ENCODE peak calls at places on chromosome 15, in four cellular contexts. One of them, this sample, is unnamed.

GRCh38 chr15:22878103-22878502 is 39.6 kb downstream of the NIPA2 start:
- DNase-seq in mesendoderm: no peak
- DNase-seq in H9: no peak
- DNase-seq in IMR-90: no peak
- DNase-seq in this sample: no peak

GRCh38 chr15:67109141-67110034 is 44.0 kb downstream of the SMAD3 start:
- DNase-seq in mesendoderm: peak; percentile 65
- DNase-seq in IMR-90: peak; percentile 99
- DNase-seq in H9: no peak
- DNase-seq in this sample: no peak

GRCh38 chr15:82538961-82539689 is 1.1 kb downstream of the RPS17 start:
- DNase-seq in H9: no peak
- DNase-seq in mesendoderm: peak; percentile 38
- DNase-seq in IMR-90: no peak
- DNase-seq in this sample: no peak

GRCh38 chr15:51907136-51907862 is 64.3 kb downstream of the LEO1 start:
- DNase-seq in H9: no peak
- DNase-seq in IMR-90: peak; percentile 42
- DNase-seq in mesendoderm: peak; percentile 65
- DNase-seq in this sample: no peak

GRCh38 chr15:67469680-67470079 is 51.3 kb upstream of the C15orf61 start:
- DNase-seq in mesendoderm: no peak
- DNase-seq in H9: no peak
- DNase-seq in IMR-90: no peak
- DNase-seq in this sample: no peak

GRCh38 chr15:42723068-42723467 is 13.9 kb downstream of the CDAN1 start:
- DNase-seq in IMR-90: no peak
- DNase-seq in H9: no peak
- DNase-seq in mesendoderm: peak; percentile 18
- DNase-seq in this sample: no peak

GRCh38 chr15:72774696-72775383 is 8.7 kb downstream of the ADPGK start:
- DNase-seq in H9: no peak
- DNase-seq in mesendoderm: no peak
- DNase-seq in IMR-90: no peak
- DNase-seq in this sample: no peak

GRCh38 chr15:71508081-71508682 is 302.2 kb upstream of the NR2E3 start:
- DNase-seq in IMR-90: no peak
- DNase-seq in H9: no peak
- DNase-seq in mesendoderm: no peak
- DNase-seq in this sample: no peak

GRCh38 chr15:99504823-99505551 is 60.8 kb upstream of the MEF2A start:
- DNase-seq in IMR-90: peak; percentile 38
- DNase-seq in H9: no peak
- DNase-seq in mesendoderm: peak; percentile 45
- DNase-seq in this sample: no peak

GRCh38 chr15:38215707-38216106 is 36.9 kb upstream of the SPRED1 start:
- DNase-seq in IMR-90: no peak
- DNase-seq in mesendoderm: no peak
- DNase-seq in H9: no peak
- DNase-seq in this sample: no peak
- H4K5ac ChIP-seq in IMR-90: no peak overlapping the region
- H4K5ac ChIP-seq in mesendoderm: no peak overlapping the region
- H4K5ac ChIP-seq in H9: no peak overlapping the region
- H4K5ac ChIP-seq in this sample: no peak overlapping the region

GRCh38 chr15:35546581-35547381 is 816 bp upstream of the DPH6 start:
- DNase-seq in mesendoderm: no peak
- DNase-seq in IMR-90: no peak
- DNase-seq in H9: no peak
- DNase-seq in this sample: no peak

GRCh38 chr15:35540031-35540430 is 5.9 kb downstream of the DPH6 start:
- DNase-seq in mesendoderm: no peak
- DNase-seq in IMR-90: no peak
- DNase-seq in H9: no peak
- DNase-seq in this sample: no peak

GRCh38 chr15:35545825-35546580 is at the start of gene DPH6:
- DNase-seq in IMR-90: peak; percentile 79
- DNase-seq in H9: peak; percentile 83
- DNase-seq in mesendoderm: peak; percentile 95
- DNase-seq in this sample: no peak

GRCh38 chr15:35545316-35545824 is 595 bp downstream of the DPH6 start:
- DNase-seq in IMR-90: peak; percentile 60
- DNase-seq in mesendoderm: no peak
- DNase-seq in H9: peak; percentile 42
- DNase-seq in this sample: no peak

DNA sequence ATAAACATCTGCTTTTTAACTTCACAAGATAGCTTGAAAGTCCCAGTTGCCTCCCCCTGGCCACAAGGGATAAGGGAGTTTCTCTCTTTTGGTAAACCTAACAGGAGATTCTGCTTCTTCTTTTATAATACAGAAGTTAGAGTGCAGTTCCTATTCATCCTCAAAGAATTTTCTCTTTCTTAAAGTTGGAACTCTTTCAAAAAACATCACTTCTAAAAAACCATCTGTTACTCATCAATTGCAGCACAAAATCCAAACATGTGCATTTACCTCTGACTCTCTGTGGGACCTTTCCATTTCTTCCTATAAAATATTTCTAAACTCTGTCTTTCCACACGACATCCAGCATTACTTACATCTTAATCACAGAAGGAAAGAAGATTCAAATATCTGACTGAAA is 5.1 kb downstream of the DPH6 start:
- DNase-seq in H9: no peak
- DNase-seq in IMR-90: peak; percentile 89
- DNase-seq in mesendoderm: no peak
- DNase-seq in this sample: no peak
- H4K5ac ChIP-seq in H9: no peak overlapping the region
- H4K5ac ChIP-seq in IMR-90: no peak overlapping the region
- H4K5ac ChIP-seq in mesendoderm: no peak overlapping the region
- H4K5ac ChIP-seq in this sample: no peak overlapping the region

DNA sequence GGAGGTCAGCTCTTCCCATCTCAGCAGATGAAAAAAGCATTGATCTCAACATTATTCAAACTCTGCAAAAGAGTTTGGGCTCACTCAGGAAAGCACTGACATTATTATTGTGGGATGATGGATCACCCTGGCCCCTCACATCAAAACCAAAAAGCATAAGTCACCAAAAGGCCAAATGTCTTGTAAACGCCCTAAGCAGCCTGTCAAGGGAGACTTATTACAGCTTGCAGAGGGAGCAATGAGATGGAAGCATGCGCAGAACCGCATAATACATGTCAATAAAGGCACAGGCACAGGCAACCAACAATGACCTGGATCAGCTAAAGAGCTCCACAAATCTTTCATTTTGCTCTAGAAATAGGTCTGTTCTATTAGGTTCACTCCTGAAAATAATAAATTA is 4.6 kb downstream of the FSIP1 start:
- DNase-seq in H9: no peak
- DNase-seq in IMR-90: no peak
- DNase-seq in mesendoderm: no peak
- DNase-seq in this sample: no peak
- H4K5ac ChIP-seq in H9: no peak overlapping the region
- H4K5ac ChIP-seq in IMR-90: no peak overlapping the region
- H4K5ac ChIP-seq in mesendoderm: no peak overlapping the region
- H4K5ac ChIP-seq in this sample: no peak overlapping the region

GRCh38 chr15:64763874-64764273 is 11.5 kb downstream of the RBPMS2 start:
- DNase-seq in H9: no peak
- DNase-seq in IMR-90: no peak
- DNase-seq in mesendoderm: no peak
- DNase-seq in this sample: no peak
- H4K5ac ChIP-seq in H9: no peak overlapping the region
- H4K5ac ChIP-seq in IMR-90: no peak overlapping the region
- H4K5ac ChIP-seq in mesendoderm: no peak overlapping the region
- H4K5ac ChIP-seq in this sample: no peak overlapping the region

DNA sequence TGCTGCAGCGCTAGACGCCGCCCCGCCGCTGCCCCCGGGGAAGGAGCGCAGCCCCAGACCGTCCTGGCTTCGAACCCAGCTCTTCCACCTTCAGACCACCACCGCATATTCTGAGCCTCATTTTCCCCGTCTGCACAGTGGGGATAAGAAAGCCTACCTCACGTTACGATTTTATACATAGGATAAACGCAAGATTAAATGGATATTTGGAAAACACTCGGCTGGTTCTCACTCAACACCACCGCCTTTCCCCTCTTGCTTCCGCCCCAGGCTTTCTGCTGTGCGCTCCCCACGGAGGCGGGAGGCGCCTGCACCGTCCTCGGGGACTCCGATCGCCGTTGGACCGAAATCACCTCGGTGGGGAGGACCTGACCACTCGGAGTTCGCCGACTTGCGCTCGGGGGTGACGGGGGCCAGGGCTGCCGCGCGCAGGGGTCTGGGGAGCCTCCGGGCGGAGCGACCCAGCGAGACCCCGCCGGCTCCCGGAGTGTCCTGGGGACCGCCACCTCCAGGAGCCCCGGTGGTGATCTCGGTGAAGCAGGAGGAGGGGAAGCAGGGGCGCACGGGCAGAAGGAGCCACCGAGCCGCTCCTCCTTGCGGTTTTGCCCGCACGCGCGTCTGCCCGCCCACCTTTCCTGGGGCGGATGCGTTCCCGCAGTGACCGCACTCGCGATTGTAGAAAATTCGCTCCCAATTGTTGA is 4.0 kb downstream of the FBXL22 start:
- DNase-seq in mesendoderm: peak; percentile 18
- DNase-seq in IMR-90: peak; percentile 44
- DNase-seq in H9: no peak
- DNase-seq in this sample: peak; percentile 65
- H4K5ac ChIP-seq in mesendoderm: no peak overlapping the region
- H4K5ac ChIP-seq in IMR-90: peak overlapping the region; percentile 76
- H4K5ac ChIP-seq in H9: no peak overlapping the region
- H4K5ac ChIP-seq in this sample: peak overlapping the region; percentile 25

This sample was measured in H1.